ENCODE peak calls at places on chromosomes 2 and 18, in ten cellular contexts. One of them, this sample, is unnamed.

GRCh38 chr2:1727796-1728474 is 16.4 kb downstream of the PXDN start:
- DNase-seq in fibroblast of lung: no peak
- DNase-seq in tibial nerve: no peak
- DNase-seq in psoas muscle: no peak
- DNase-seq in hepatocyte: no peak
- DNase-seq in tibial artery: peak; percentile 55
- DNase-seq in GM23338: no peak
- DNase-seq in brain microvascular endothelial cell: no peak
- DNase-seq in mucosa of descending colon: peak; percentile 9
- DNase-seq in K562: no peak
- DNase-seq in this sample: no peak

GRCh38 chr2:170493698-170494097 is 221.4 kb upstream of the SP5 start:
- DNase-seq in hepatocyte: no peak
- DNase-seq in fibroblast of lung: peak; percentile 55
- DNase-seq in tibial nerve: no peak
- DNase-seq in brain microvascular endothelial cell: peak; percentile 43
- DNase-seq in GM23338: no peak
- DNase-seq in psoas muscle: no peak
- DNase-seq in tibial artery: no peak
- DNase-seq in mucosa of descending colon: no peak
- DNase-seq in K562: no peak
- DNase-seq in this sample: no peak

GRCh38 chr2:29012211-29012681 is 31.1 kb downstream of the TOGARAM2 start:
- DNase-seq in brain microvascular endothelial cell: no peak
- DNase-seq in psoas muscle: peak; percentile 98
- DNase-seq in hepatocyte: no peak
- DNase-seq in mucosa of descending colon: peak; percentile 57
- DNase-seq in GM23338: no peak
- DNase-seq in K562: no peak
- DNase-seq in tibial artery: no peak
- DNase-seq in tibial nerve: peak; percentile 23
- DNase-seq in fibroblast of lung: peak; percentile 58
- DNase-seq in this sample: no peak

GRCh38 chr2:179340678-179341077 is 76.0 kb upstream of the SESTD1 start:
- DNase-seq in mucosa of descending colon: no peak
- DNase-seq in K562: no peak
- DNase-seq in brain microvascular endothelial cell: peak; percentile 34
- DNase-seq in hepatocyte: peak; percentile 18
- DNase-seq in tibial nerve: no peak
- DNase-seq in fibroblast of lung: peak; percentile 72
- DNase-seq in psoas muscle: no peak
- DNase-seq in GM23338: peak; percentile 55
- DNase-seq in tibial artery: no peak
- DNase-seq in this sample: no peak

GRCh38 chr2:191038241-191038725 is 24.3 kb upstream of the STAT1 start:
- DNase-seq in GM23338: no peak
- DNase-seq in mucosa of descending colon: no peak
- DNase-seq in tibial nerve: no peak
- DNase-seq in fibroblast of lung: peak; percentile 51
- DNase-seq in hepatocyte: no peak
- DNase-seq in tibial artery: no peak
- DNase-seq in brain microvascular endothelial cell: peak; percentile 39
- DNase-seq in K562: peak; percentile 53
- DNase-seq in psoas muscle: no peak
- DNase-seq in this sample: peak; percentile 94

GRCh38 chr2:22601007-22601406 is 784.0 kb upstream of the KLHL29 start:
- DNase-seq in psoas muscle: no peak
- DNase-seq in hepatocyte: peak; percentile 8
- DNase-seq in brain microvascular endothelial cell: no peak
- DNase-seq in GM23338: no peak
- DNase-seq in K562: no peak
- DNase-seq in mucosa of descending colon: no peak
- DNase-seq in tibial artery: no peak
- DNase-seq in tibial nerve: no peak
- DNase-seq in fibroblast of lung: no peak
- DNase-seq in this sample: no peak

GRCh38 chr18:78972385-78972918 is 7.2 kb upstream of the SALL3 start:
- DNase-seq in brain microvascular endothelial cell: no peak
- DNase-seq in GM23338: no peak
- DNase-seq in psoas muscle: no peak
- DNase-seq in fibroblast of lung: no peak
- DNase-seq in mucosa of descending colon: no peak
- DNase-seq in K562: no peak
- DNase-seq in tibial nerve: no peak
- DNase-seq in hepatocyte: no peak
- DNase-seq in tibial artery: no peak
- DNase-seq in this sample: no peak

GRCh38 chr2:204124140-204124750 is 187.7 kb downstream of the ICOS start:
- DNase-seq in psoas muscle: no peak
- DNase-seq in fibroblast of lung: no peak
- DNase-seq in GM23338: no peak
- DNase-seq in mucosa of descending colon: no peak
- DNase-seq in K562: no peak
- DNase-seq in tibial artery: no peak
- DNase-seq in brain microvascular endothelial cell: no peak
- DNase-seq in hepatocyte: no peak
- DNase-seq in tibial nerve: no peak
- DNase-seq in this sample: no peak

GRCh38 chr18:33135951-33136660 is 304.4 kb downstream of the CCDC178 start:
- DNase-seq in tibial artery: no peak
- DNase-seq in fibroblast of lung: no peak
- DNase-seq in mucosa of descending colon: no peak
- DNase-seq in GM23338: no peak
- DNase-seq in K562: no peak
- DNase-seq in psoas muscle: no peak
- DNase-seq in brain microvascular endothelial cell: no peak
- DNase-seq in hepatocyte: no peak
- DNase-seq in tibial nerve: no peak
- DNase-seq in this sample: no peak

GRCh38 chr2:208072250-208072892 is 47.0 kb upstream of the PLEKHM3 start:
- DNase-seq in mucosa of descending colon: peak; percentile 57
- DNase-seq in GM23338: peak; percentile 84
- DNase-seq in K562: peak; percentile 81
- DNase-seq in psoas muscle: peak; percentile 55
- DNase-seq in tibial artery: peak; percentile 75
- DNase-seq in brain microvascular endothelial cell: peak; percentile 84
- DNase-seq in fibroblast of lung: peak; percentile 74
- DNase-seq in tibial nerve: peak; percentile 36
- DNase-seq in hepatocyte: peak; percentile 76
- DNase-seq in this sample: no peak

GRCh38 chr2:158502984-158503383 is 46.2 kb downstream of the PKP4 start:
- DNase-seq in tibial artery: no peak
- DNase-seq in hepatocyte: no peak
- DNase-seq in fibroblast of lung: peak; percentile 81
- DNase-seq in psoas muscle: no peak
- DNase-seq in mucosa of descending colon: no peak
- DNase-seq in tibial nerve: no peak
- DNase-seq in brain microvascular endothelial cell: peak; percentile 24
- DNase-seq in K562: no peak
- DNase-seq in GM23338: no peak
- DNase-seq in this sample: peak; percentile 94

GRCh38 chr2:169225906-169226305 is 136.4 kb downstream of the LRP2 start:
- DNase-seq in hepatocyte: no peak
- DNase-seq in tibial artery: no peak
- DNase-seq in mucosa of descending colon: no peak
- DNase-seq in brain microvascular endothelial cell: no peak
- DNase-seq in K562: no peak
- DNase-seq in GM23338: no peak
- DNase-seq in fibroblast of lung: no peak
- DNase-seq in tibial nerve: no peak
- DNase-seq in psoas muscle: no peak
- DNase-seq in this sample: no peak

GRCh38 chr2:180980943-180981898 is 816 bp downstream of the UBE2E3 start:
- DNase-seq in psoas muscle: peak; percentile 66
- DNase-seq in fibroblast of lung: peak; percentile 56
- DNase-seq in mucosa of descending colon: no peak
- DNase-seq in brain microvascular endothelial cell: peak; percentile 26
- DNase-seq in GM23338: peak; percentile 5
- DNase-seq in tibial artery: no peak
- DNase-seq in tibial nerve: no peak
- DNase-seq in hepatocyte: peak; percentile 73
- DNase-seq in K562: peak; percentile 42
- DNase-seq in this sample: no peak

GRCh38 chr2:67840460-67841068 is 222.2 kb downstream of the C1D start:
- DNase-seq in K562: peak; percentile 50
- DNase-seq in fibroblast of lung: peak; percentile 82
- DNase-seq in brain microvascular endothelial cell: peak; percentile 63
- DNase-seq in mucosa of descending colon: peak; percentile 68
- DNase-seq in hepatocyte: peak; percentile 86
- DNase-seq in tibial nerve: no peak
- DNase-seq in GM23338: peak; percentile 76
- DNase-seq in psoas muscle: peak; percentile 83
- DNase-seq in tibial artery: peak; percentile 79
- DNase-seq in this sample: no peak

GRCh38 chr2:9675369-9676351 is 44.9 kb upstream of the YWHAQ start:
- DNase-seq in tibial artery: no peak
- DNase-seq in K562: no peak
- DNase-seq in psoas muscle: no peak
- DNase-seq in mucosa of descending colon: no peak
- DNase-seq in tibial nerve: no peak
- DNase-seq in brain microvascular endothelial cell: peak; percentile 85
- DNase-seq in fibroblast of lung: peak; percentile 93
- DNase-seq in hepatocyte: no peak
- DNase-seq in GM23338: peak; percentile 18
- DNase-seq in this sample: peak; percentile 95

GRCh38 chr18:73511751-73512525 is 635.7 kb downstream of the FBXO15 start:
- DNase-seq in tibial nerve: no peak
- DNase-seq in hepatocyte: no peak
- DNase-seq in GM23338: no peak
- DNase-seq in psoas muscle: no peak
- DNase-seq in brain microvascular endothelial cell: no peak
- DNase-seq in mucosa of descending colon: no peak
- DNase-seq in fibroblast of lung: peak; percentile 85
- DNase-seq in tibial artery: no peak
- DNase-seq in K562: no peak
- DNase-seq in this sample: peak; percentile 12

GRCh38 chr2:71282493-71282892 is 49.1 kb upstream of the ZNF638 start:
- DNase-seq in fibroblast of lung: no peak
- DNase-seq in K562: peak; percentile 8
- DNase-seq in hepatocyte: no peak
- DNase-seq in mucosa of descending colon: no peak
- DNase-seq in brain microvascular endothelial cell: no peak
- DNase-seq in tibial artery: no peak
- DNase-seq in tibial nerve: no peak
- DNase-seq in psoas muscle: no peak
- DNase-seq in GM23338: peak; percentile 26
- DNase-seq in this sample: no peak

GRCh38 chr2:100673115-100673514 is 110.3 kb downstream of the PDCL3 start:
- DNase-seq in mucosa of descending colon: no peak
- DNase-seq in tibial nerve: no peak
- DNase-seq in K562: no peak
- DNase-seq in psoas muscle: no peak
- DNase-seq in fibroblast of lung: no peak
- DNase-seq in brain microvascular endothelial cell: no peak
- DNase-seq in hepatocyte: no peak
- DNase-seq in GM23338: no peak
- DNase-seq in tibial artery: no peak
- DNase-seq in this sample: no peak
- TF ChIP-seq CTCF in mucosa of descending colon: no peak
- TF ChIP-seq CTCF in tibial nerve: no peak
- TF ChIP-seq CTCF in K562: no peak
- TF ChIP-seq CTCF in psoas muscle: no peak
- TF ChIP-seq CTCF in fibroblast of lung: no peak
- TF ChIP-seq CTCF in brain microvascular endothelial cell: no peak
- TF ChIP-seq CTCF in hepatocyte: no peak
- TF ChIP-seq CTCF in GM23338: no peak
- TF ChIP-seq CTCF in tibial artery: no peak
- TF ChIP-seq CTCF in this sample: no peak

GRCh38 chr2:131034122-131035051 is 58.9 kb downstream of the FAM168B start:
- DNase-seq in K562: no peak
- DNase-seq in brain microvascular endothelial cell: no peak
- DNase-seq in tibial nerve: no peak
- DNase-seq in fibroblast of lung: no peak
- DNase-seq in GM23338: peak; percentile 72
- DNase-seq in hepatocyte: peak; percentile 68
- DNase-seq in psoas muscle: peak; percentile 66
- DNase-seq in mucosa of descending colon: no peak
- DNase-seq in tibial artery: peak; percentile 51
- DNase-seq in this sample: no peak
- H3K4me3 ChIP-seq in K562: no peak overlapping the region
- H3K4me3 ChIP-seq in brain microvascular endothelial cell: peak overlapping the region; percentile 45
- H3K4me3 ChIP-seq in tibial nerve: no peak overlapping the region
- H3K4me3 ChIP-seq in fibroblast of lung: no peak overlapping the region
- H3K4me3 ChIP-seq in GM23338: peak overlapping the region; percentile 78
- H3K4me3 ChIP-seq in hepatocyte: peak overlapping the region; percentile 38
- H3K4me3 ChIP-seq in psoas muscle: peak overlapping the region; percentile 68
- H3K4me3 ChIP-seq in mucosa of descending colon: no peak overlapping the region
- H3K4me3 ChIP-seq in tibial artery: peak overlapping the region; percentile 45
- H3K4me3 ChIP-seq in this sample: peak overlapping the region; percentile 47

GRCh38 chr2:217799553-217800432 is 203.0 kb downstream of the TNS1 start:
- DNase-seq in psoas muscle: peak; percentile 62
- DNase-seq in mucosa of descending colon: no peak
- DNase-seq in hepatocyte: no peak
- DNase-seq in tibial nerve: no peak
- DNase-seq in GM23338: no peak
- DNase-seq in fibroblast of lung: no peak
- DNase-seq in brain microvascular endothelial cell: no peak
- DNase-seq in K562: no peak
- DNase-seq in tibial artery: peak; percentile 67
- DNase-seq in this sample: no peak
- H3K36me3 ChIP-seq in psoas muscle: peaks cover 16% of the 10 kb centered on the region
- H3K36me3 ChIP-seq in mucosa of descending colon: no peaks in the 10 kb centered on the region
- H3K36me3 ChIP-seq in hepatocyte: no peaks in the 10 kb centered on the region
- H3K36me3 ChIP-seq in tibial nerve: peaks cover 59% of the 10 kb centered on the region
- H3K36me3 ChIP-seq in GM23338: no peaks in the 10 kb centered on the region
- H3K36me3 ChIP-seq in fibroblast of lung: peaks cover 12% of the 10 kb centered on the region
- H3K36me3 ChIP-seq in brain microvascular endothelial cell: peaks cover 3% of the 10 kb centered on the region
- H3K36me3 ChIP-seq in K562: no peaks in the 10 kb centered on the region
- H3K36me3 ChIP-seq in tibial artery: peaks cover 65% of the 10 kb centered on the region
- H3K36me3 ChIP-seq in this sample: peaks cover 20% of the 10 kb centered on the region

GRCh38 chr2:14633031-14633430 is 514 bp downstream of the LRATD1 start:
- DNase-seq in fibroblast of lung: no peak
- DNase-seq in mucosa of descending colon: peak; percentile 63
- DNase-seq in hepatocyte: peak; percentile 13
- DNase-seq in brain microvascular endothelial cell: no peak
- DNase-seq in tibial artery: no peak
- DNase-seq in K562: no peak
- DNase-seq in tibial nerve: no peak
- DNase-seq in GM23338: peak; percentile 30
- DNase-seq in psoas muscle: peak; percentile 47
- DNase-seq in this sample: no peak

GRCh38 chr2:14634223-14634884 is 1.8 kb downstream of the LRATD1 start:
- DNase-seq in brain microvascular endothelial cell: peak; percentile 43
- DNase-seq in GM23338: peak; percentile 89
- DNase-seq in hepatocyte: peak; percentile 91
- DNase-seq in fibroblast of lung: peak; percentile 70
- DNase-seq in tibial artery: peak; percentile 85
- DNase-seq in mucosa of descending colon: peak; percentile 91
- DNase-seq in K562: peak; percentile 62
- DNase-seq in psoas muscle: peak; percentile 83
- DNase-seq in tibial nerve: peak; percentile 76
- DNase-seq in this sample: no peak

GRCh38 chr2:14633451-14634211 is 1.1 kb downstream of the LRATD1 start:
- DNase-seq in fibroblast of lung: no peak
- DNase-seq in psoas muscle: peak; percentile 48
- DNase-seq in K562: no peak
- DNase-seq in tibial nerve: no peak
- DNase-seq in mucosa of descending colon: peak; percentile 53
- DNase-seq in brain microvascular endothelial cell: no peak
- DNase-seq in hepatocyte: peak; percentile 10
- DNase-seq in tibial artery: no peak
- DNase-seq in GM23338: peak; percentile 11
- DNase-seq in this sample: no peak

GRCh38 chr2:14632133-14632936 is at the start of gene LRATD1:
- DNase-seq in psoas muscle: peak; percentile 86
- DNase-seq in tibial nerve: peak; percentile 63
- DNase-seq in tibial artery: peak; percentile 78
- DNase-seq in mucosa of descending colon: peak; percentile 97
- DNase-seq in brain microvascular endothelial cell: peak; percentile 54
- DNase-seq in fibroblast of lung: peak; percentile 73
- DNase-seq in GM23338: peak; percentile 97
- DNase-seq in K562: peak; percentile 72
- DNase-seq in hepatocyte: peak; percentile 95
- DNase-seq in this sample: no peak

GRCh38 chr2:14634885-14635871 is 2.7 kb downstream of the LRATD1 start:
- DNase-seq in hepatocyte: peak; percentile 75
- DNase-seq in K562: peak; percentile 54
- DNase-seq in tibial nerve: peak; percentile 51
- DNase-seq in psoas muscle: peak; percentile 65
- DNase-seq in mucosa of descending colon: peak; percentile 87
- DNase-seq in fibroblast of lung: peak; percentile 72
- DNase-seq in GM23338: peak; percentile 81
- DNase-seq in tibial artery: peak; percentile 80
- DNase-seq in brain microvascular endothelial cell: peak; percentile 28
- DNase-seq in this sample: no peak
- TF ChIP-seq CTCF in hepatocyte: peak; percentile 23
- TF ChIP-seq CTCF in K562: no peak
- TF ChIP-seq CTCF in tibial nerve: no peak
- TF ChIP-seq CTCF in psoas muscle: no peak
- TF ChIP-seq CTCF in mucosa of descending colon: no peak
- TF ChIP-seq CTCF in fibroblast of lung: no peak
- TF ChIP-seq CTCF in GM23338: peak; percentile 37
- TF ChIP-seq CTCF in tibial artery: no peak
- TF ChIP-seq CTCF in brain microvascular endothelial cell: peak; percentile 34
- TF ChIP-seq CTCF in this sample: peak; percentile 18

This sample was measured in BJ.